ENCODE peak calls at places on chromosomes 13 and 19, in five cellular contexts. W, B, A, M and S are unnamed samples.

GRCh38 chr19:48961051-48961649 is 4.0 kb upstream of the FTL start:
- DNase-seq in W (no peak), A (no peak), M (peak), B (no peak), S (no peak)

GRCh38 chr13:81487151-81487550 is 1146.2 kb upstream of the SPRY2 start:
- DNase-seq in B (peak), W (no peak), A (no peak), M (peak), S (no peak)

GRCh38 chr19:50928841-50929240 is 17.6 kb upstream of the KLK4 start:
- DNase-seq in W (no peak), B (no peak), M (no peak), A (no peak), S (no peak)

GRCh38 chr19:54905411-54905810 is 537 bp upstream of the NCR1 start:
- DNase-seq in B (no peak), W (no peak), A (no peak), M (peak), S (no peak)

GRCh38 chr13:50375792-50376191 is 360.5 kb downstream of the KCNRG start:
- DNase-seq in B (no peak), W (no peak), M (no peak), A (no peak), S (no peak)

GRCh38 chr13:78659450-78660110 is 625 bp upstream of the OBI1 start:
- DNase-seq in B (peak), M (no peak), A (no peak), W (no peak), S (no peak)

GRCh38 chr13:26132756-26133155 is 80.9 kb upstream of the SHISA2 start:
- DNase-seq in W (no peak), M (peak), B (no peak), A (no peak), S (no peak)

GRCh38 chr19:3775374-3775711 is 3.3 kb upstream of the RAX2 start:
- DNase-seq in W (no peak), M (no peak), A (no peak), B (no peak), S (no peak)

GRCh38 chr19:2983351-2984195 is 6.2 kb downstream of the TLE6 start:
- DNase-seq in M (no peak), W (peak), A (peak), B (peak), S (peak)

GRCh38 chr13:41651413-41652068 is 194.2 kb downstream of the RGCC start:
- DNase-seq in B (no peak), A (no peak), M (no peak), W (no peak), S (no peak)

GRCh38 chr19:39499932-39500331 is 1.2 kb downstream of the DLL3 start:
- DNase-seq in B (no peak), A (no peak), W (no peak), M (no peak), S (no peak)

GRCh38 chr19:6056801-6057650 is 53.3 kb downstream of the RFX2 start:
- DNase-seq in A (no peak), M (peak), W (peak), B (no peak), S (peak)

GRCh38 chr19:55216461-55217198 is 7.3 kb upstream of the PTPRH start:
- DNase-seq in W (peak), A (peak), M (peak), B (peak), S (peak)

GRCh38 chr19:17794412-17794730 is 567 bp upstream of the B3GNT3 start:
- DNase-seq in W (no peak), A (no peak), M (no peak), B (no peak), S (no peak)

GRCh38 chr19:17796838-17797168 is 1.9 kb downstream of the B3GNT3 start:
- DNase-seq in W (no peak), A (no peak), M (no peak), B (no peak), S (no peak)

GRCh38 chr19:17796013-17796837 is 1.3 kb downstream of the B3GNT3 start:
- DNase-seq in W (no peak), B (no peak), M (no peak), A (no peak), S (no peak)

GRCh38 chr19:17795495-17795856 is 538 bp downstream of the B3GNT3 start:
- DNase-seq in B (no peak), A (no peak), W (no peak), M (no peak), S (no peak)

GRCh38 chr19:17794731-17795494 is at the start of gene B3GNT3:
- DNase-seq in W (no peak), B (no peak), A (no peak), M (peak), S (no peak)
- TF ChIP-seq EP300 in W (no peak), B (no peak), A (no peak), M (no peak), S (no peak)

DNA sequence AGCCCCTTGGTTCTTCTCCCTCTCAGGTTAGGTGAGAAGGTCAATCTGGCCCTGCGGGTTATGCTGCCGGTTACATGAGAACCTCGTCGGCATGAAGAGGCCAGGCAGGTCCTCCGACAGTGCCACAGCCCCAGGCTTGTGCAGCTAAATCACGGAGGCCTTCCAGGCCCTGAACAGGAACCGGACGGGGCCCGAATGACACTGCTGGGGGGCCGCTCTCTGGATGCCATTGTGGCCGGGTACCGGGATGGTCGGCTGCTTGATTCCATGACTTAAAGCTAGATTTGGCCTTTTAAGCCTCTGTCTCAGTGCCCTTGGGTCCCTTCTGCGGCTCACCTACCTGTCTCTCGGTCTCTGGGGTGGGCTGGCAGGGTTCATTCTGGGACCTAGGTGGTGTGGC is 48.4 kb downstream of the C1QTNF9 start:
- DNase-seq in A (no peak), M (no peak), W (no peak), B (no peak), S (no peak)
- TF ChIP-seq EP300 in A (no peak), M (no peak), W (no peak), B (no peak), S (no peak)

GRCh38 chr19:1839658-1840540 is 8.4 kb downstream of the REXO1 start:
- DNase-seq in M (peak), B (no peak), A (no peak), W (no peak), S (no peak)
- TF ChIP-seq EP300 in M (no peak), B (no peak), A (no peak), W (no peak), S (no peak)

GRCh38 chr13:53110181-53110580 is 81.6 kb downstream of the OLFM4 start:
- DNase-seq in M (no peak), A (no peak), B (no peak), W (no peak), S (no peak)
- TF ChIP-seq EP300 in M (no peak), A (no peak), B (no peak), W (no peak), S (no peak)

GRCh38 chr19:45092747-45093678 is at the start of gene PPP1R37:
- DNase-seq in W (peak), M (peak), B (peak), A (peak), S (peak)
- TF ChIP-seq EP300 in W (no peak), M (peak), B (peak), A (peak), S (peak)

GRCh38 chr19:12331211-12331941 is 2.1 kb downstream of the ZNF563 start:
- DNase-seq in B (no peak), M (peak), A (no peak), W (no peak), S (no peak)
- TF ChIP-seq EP300 in B (no peak), M (peak), A (no peak), W (no peak), S (no peak)

DNA sequence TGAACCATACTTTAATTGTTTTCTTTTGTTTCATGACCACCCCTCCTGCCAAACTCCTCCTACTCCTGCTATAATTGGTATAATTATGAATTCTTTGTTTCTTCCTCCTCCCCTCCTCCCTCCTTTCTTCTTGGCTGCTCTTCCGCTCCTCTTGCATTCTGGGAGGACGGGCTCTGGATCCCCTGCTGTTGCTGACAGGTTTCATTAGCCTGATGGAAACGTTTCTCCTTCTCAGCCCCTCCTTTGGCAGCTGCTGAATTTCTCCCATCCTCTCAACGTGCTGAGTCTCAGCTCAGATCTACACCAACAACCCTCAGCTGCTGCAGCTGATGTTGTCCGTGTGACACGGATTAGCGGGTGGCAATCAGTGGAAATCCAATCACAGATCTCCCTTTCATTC is 97.1 kb upstream of the UBAC2 start:
- DNase-seq in B (peak), W (no peak), M (no peak), A (no peak), S (no peak)
- TF ChIP-seq EP300 in B (no peak), W (no peak), M (no peak), A (no peak), S (no peak)

DNA sequence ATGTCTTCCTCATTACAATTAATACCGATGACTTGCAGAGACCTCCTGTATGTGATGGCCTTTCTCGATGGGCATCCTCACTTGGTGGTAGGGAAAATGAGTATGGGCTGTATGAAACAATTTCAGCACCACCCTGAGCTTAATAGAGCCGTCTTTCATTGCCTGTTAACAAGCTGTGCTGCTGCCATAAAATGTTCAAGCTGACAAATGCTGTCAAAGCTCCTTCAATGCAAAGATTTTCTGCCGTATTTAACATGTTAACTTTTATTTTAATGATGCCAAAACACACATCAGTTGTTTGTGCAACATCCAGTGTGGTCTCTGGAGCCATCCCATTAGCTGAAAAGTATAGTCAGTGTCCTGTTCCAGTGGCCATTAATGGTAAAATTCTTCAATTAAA is 110.1 kb downstream of the GPC6 start:
- DNase-seq in W (no peak), B (no peak), M (no peak), A (no peak), S (no peak)
- TF ChIP-seq EP300 in W (no peak), B (no peak), M (no peak), A (no peak), S (no peak)